ENCODE peak calls at places on chromosomes 13 and 19, in six cellular contexts. B is stimulated activated CD8-positive, alpha-beta memory T cell treated with anti-CD3 and anti-CD28 coated beads, Interleukin-4, amount 100 ng/mL, for 48 hours; D is activated T-helper 1 cell treated with Interleukin-2 at 50 U/mL for 16 hours; Z is non-pigmented ciliary epithelial cell; R is head of caudate nucleus; M is AG09319. J is an unnamed sample.

GRCh38 chr13:107138987-107139386 is 571.0 kb upstream of the ARGLU1 start:
- DNase-seq in B (no peak), D (no peak), Z (no peak), R (no peak), M (no peak), J (peak)

GRCh38 chr13:42211704-42212103 is 60.2 kb upstream of the AKAP11 start:
- DNase-seq in B (no peak), D (no peak), Z (peak), R (no peak), M (no peak), J (peak)

GRCh38 chr13:110576736-110577476 is 15.4 kb upstream of the RAB20 start:
- DNase-seq in B (no peak), D (no peak), Z (no peak), R (no peak), M (no peak), J (peak)

GRCh38 chr19:2542341-2543069 is 66.6 kb downstream of the GADD45B start:
- DNase-seq in B (no peak), D (no peak), Z (no peak), R (no peak), M (no peak), J (peak)

GRCh38 chr19:41915248-41916032 is 12.8 kb downstream of the ERFL start:
- DNase-seq in B (no peak), D (no peak), Z (no peak), R (no peak), M (no peak), J (no peak)

GRCh38 chr13:79776538-79776937 is 295.6 kb downstream of the NDFIP2 start:
- DNase-seq in B (no peak), D (no peak), Z (no peak), R (no peak), M (no peak), J (no peak)

GRCh38 chr19:46745521-46746280 is at the start of gene FKRP:
- DNase-seq in B (peak), D (peak), Z (no peak), R (no peak), M (no peak), J (no peak)

GRCh38 chr19:48614436-48615144 is at the start of gene FAM83E:
- DNase-seq in B (no peak), D (no peak), Z (no peak), R (no peak), M (no peak), J (no peak)

GRCh38 chr19:33292595-33293254 is 9.6 kb downstream of the CEBPA start:
- DNase-seq in B (no peak), D (no peak), Z (no peak), R (no peak), M (no peak), J (no peak)

GRCh38 chr13:111251646-111252448 is 68.6 kb upstream of the TEX29 start:
- DNase-seq in B (no peak), D (no peak), Z (no peak), R (no peak), M (no peak), J (peak)

GRCh38 chr13:48199404-48199991 is 33.5 kb upstream of the ITM2B start:
- DNase-seq in B (no peak), D (no peak), Z (no peak), R (no peak), M (no peak), J (no peak)

GRCh38 chr19:15421726-15422260 is 3.0 kb upstream of the AKAP8L start:
- DNase-seq in B (no peak), D (no peak), Z (no peak), R (peak), M (no peak), J (no peak)

GRCh38 chr19:38733241-38733492 is 11.1 kb downstream of the CAPN12 start:
- DNase-seq in B (no peak), D (no peak), Z (no peak), R (no peak), M (no peak), J (no peak)

GRCh38 chr19:1235625-1236538 is 1.9 kb downstream of the CBARP start:
- DNase-seq in B (no peak), D (no peak), Z (no peak), R (no peak), M (no peak), J (no peak)

GRCh38 chr13:75165543-75166230 is 316.3 kb downstream of the TBC1D4 start:
- DNase-seq in B (no peak), D (no peak), Z (no peak), R (no peak), M (no peak), J (no peak)

GRCh38 chr13:29847501-29847983 is 2.9 kb downstream of the UBL3 start:
- DNase-seq in B (no peak), D (no peak), Z (no peak), R (no peak), M (no peak), J (peak)

GRCh38 chr19:27738569-27739193 is 1474.3 kb downstream of the UQCRFS1 start:
- DNase-seq in B (no peak), D (no peak), Z (no peak), R (no peak), M (no peak), J (no peak)

GRCh38 chr13:20209937-20210336 is 17.2 kb upstream of the GJB2 start:
- DNase-seq in B (no peak), D (no peak), Z (no peak), R (no peak), M (no peak), J (no peak)

GRCh38 chr13:30125422-30126073 is 181.8 kb downstream of the KATNAL1 start:
- DNase-seq in B (no peak), D (no peak), Z (peak), R (no peak), M (peak), J (peak)

GRCh38 chr19:56309511-56310185 is 5.0 kb downstream of the ZSCAN5A start:
- DNase-seq in B (peak), D (no peak), Z (no peak), R (no peak), M (no peak), J (peak)

GRCh38 chr19:47633996-47634395 is 25.1 kb downstream of the BICRA start:
- DNase-seq in B (no peak), D (no peak), Z (no peak), R (no peak), M (no peak), J (no peak)

GRCh38 chr13:82661126-82661525 is 1221.1 kb downstream of the SLITRK1 start:
- DNase-seq in B (no peak), D (no peak), Z (no peak), R (no peak), M (no peak), J (no peak)

GRCh38 chr19:37999309-38000213 is 92.6 kb downstream of the SIPA1L3 start:
- DNase-seq in B (no peak), D (no peak), Z (peak), R (no peak), M (peak), J (peak)

GRCh38 chr19:6481541-6482342 is at the start of gene DENND1C:
- DNase-seq in B (peak), D (peak), Z (no peak), R (peak), M (no peak), J (peak)

GRCh38 chr13:38417727-38418126 is 68.1 kb downstream of the UFM1 start:
- DNase-seq in B (no peak), D (no peak), Z (no peak), R (no peak), M (no peak), J (peak)

GRCh38 chr19:52473655-52474350 is 20.4 kb downstream of the ZNF578 start:
- DNase-seq in B (no peak), D (no peak), Z (no peak), R (no peak), M (no peak), J (no peak)

GRCh38 chr13:74128171-74128767 is 5.9 kb downstream of the KLF12 start:
- DNase-seq in B (peak), D (no peak), Z (no peak), R (no peak), M (no peak), J (no peak)

GRCh38 chr13:35826626-35827254 is 304.4 kb downstream of the DCLK1 start:
- DNase-seq in B (peak), D (no peak), Z (no peak), R (no peak), M (no peak), J (no peak)

GRCh38 chr19:13033819-13034611 is 38.7 kb downstream of the NFIX start:
- DNase-seq in B (peak), D (no peak), Z (no peak), R (peak), M (no peak), J (peak)

GRCh38 chr13:28983661-28984060 is 163.5 kb downstream of the MTUS2 start:
- DNase-seq in B (no peak), D (no peak), Z (no peak), R (no peak), M (no peak), J (no peak)